ENCODE peak calls at places on chromosome 14, in five cellular contexts. Y, Z, D, S and V are unnamed samples.

GRCh38 chr14:35747379-35747778 is 61.7 kb downstream of the RALGAPA1 start:
- DNase-seq in S (no peak), Z (no peak), Y (peak; percentile 6), D (peak; percentile 9), V (no peak)

GRCh38 chr14:68986926-68987652 is 8.0 kb upstream of the ACTN1 start:
- DNase-seq in Z (no peak), D (no peak), Y (no peak), S (peak; percentile 72), V (no peak)

GRCh38 chr14:28101992-28102391 is 664.6 kb upstream of the FOXG1 start:
- DNase-seq in D (peak; percentile 77), Z (no peak), Y (no peak), S (no peak), V (no peak)

GRCh38 chr14:48983355-48983888 is 602.8 kb downstream of the RPS29 start:
- DNase-seq in Y (no peak), Z (no peak), D (no peak), S (no peak), V (no peak)

GRCh38 chr14:88312262-88312661 is 10.8 kb downstream of the KCNK10 start:
- DNase-seq in S (no peak), Y (no peak), D (no peak), Z (no peak), V (no peak)

GRCh38 chr14:25953532-25954144 is 644.2 kb downstream of the NOVA1 start:
- DNase-seq in Y (no peak), S (no peak), D (no peak), Z (no peak), V (no peak)

GRCh38 chr14:65434216-65434850 is 21.8 kb downstream of the FUT8 start:
- DNase-seq in S (no peak), Y (no peak), Z (no peak), D (no peak), V (no peak)

GRCh38 chr14:85576848-85577541 is 47.1 kb downstream of the FLRT2 start:
- DNase-seq in D (no peak), Y (no peak), S (no peak), Z (no peak), V (no peak)

GRCh38 chr14:61925043-61925442 is 162.8 kb downstream of the SNAPC1 start:
- DNase-seq in D (no peak), Y (no peak), Z (no peak), S (peak; percentile 45), V (no peak)

GRCh38 chr14:100621806-100622205 is 34.6 kb upstream of the BEGAIN start:
- DNase-seq in S (peak; percentile 3), Y (no peak), D (no peak), Z (no peak), V (no peak)

GRCh38 chr14:104953896-104954656 is 24.1 kb downstream of the AHNAK2 start:
- DNase-seq in S (no peak), Y (no peak), Z (no peak), D (no peak), V (no peak)

GRCh38 chr14:77302926-77303325 is 17.8 kb downstream of the POMT2 start:
- DNase-seq in Z (no peak), S (peak; percentile 71), D (peak; percentile 55), Y (no peak), V (no peak)

GRCh38 chr14:57382283-57382682 is 8.1 kb upstream of the NAA30 start:
- DNase-seq in D (no peak), Z (no peak), S (no peak), Y (peak; percentile 46), V (no peak)

GRCh38 chr14:41668346-41668745 is 61.7 kb downstream of the LRFN5 start:
- DNase-seq in S (no peak), Y (no peak), D (no peak), Z (no peak), V (no peak)

GRCh38 chr14:99339551-99339950 is 67.6 kb upstream of the BCL11B start:
- DNase-seq in S (no peak), D (no peak), Y (no peak), Z (no peak), V (no peak)

GRCh38 chr14:89956294-89957009 is 725 bp downstream of the TDP1 start:
- DNase-seq in Y (peak; percentile 56), D (peak; percentile 35), Z (peak; percentile 73), S (peak; percentile 96), V (no peak)

GRCh38 chr14:31188744-31189143 is 18.8 kb downstream of the HECTD1 start:
- DNase-seq in S (no peak), Z (no peak), D (no peak), Y (no peak), V (no peak)

GRCh38 chr14:92490239-92490959 is 23.2 kb upstream of the RIN3 start:
- DNase-seq in Z (no peak), D (no peak), Y (no peak), S (no peak), V (no peak)

GRCh38 chr14:52266782-52267181 is 716 bp upstream of the PTGDR start:
- DNase-seq in Y (no peak), S (no peak), Z (no peak), D (no peak), V (no peak)

GRCh38 chr14:82354126-82354525 is 820.5 kb upstream of the SEL1L start:
- DNase-seq in Y (no peak), D (no peak), Z (no peak), S (no peak), V (no peak)

GRCh38 chr14:75559451-75560187 is 18.8 kb upstream of the FLVCR2 start:
- DNase-seq in S (peak; percentile 86), D (peak; percentile 33), Y (no peak), Z (peak; percentile 32), V (no peak)

GRCh38 chr14:56002876-56003625 is 115.2 kb upstream of the PELI2 start:
- DNase-seq in S (peak; percentile 53), Y (no peak), D (no peak), Z (no peak), V (no peak)

GRCh38 chr14:71692496-71692895 is 239.7 kb upstream of the RGS6 start:
- DNase-seq in S (no peak), Y (no peak), Z (no peak), D (no peak), V (no peak)

GRCh38 chr14:56196274-56196673 is 78.1 kb downstream of the PELI2 start:
- DNase-seq in D (no peak), S (no peak), Z (no peak), Y (peak; percentile 33), V (no peak)

GRCh38 chr14:42490536-42490935 is 883.9 kb downstream of the LRFN5 start:
- DNase-seq in D (no peak), Z (no peak), Y (peak; percentile 27), S (no peak), V (no peak)

GRCh38 chr14:105066285-105067071 is 1.2 kb upstream of the GPR132 start:
- DNase-seq in Y (no peak), D (no peak), Z (no peak), S (peak; percentile 59), V (no peak)

GRCh38 chr14:64423987-64424386 is 35.8 kb downstream of the MTHFD1 start:
- DNase-seq in D (no peak), Z (no peak), S (no peak), Y (no peak), V (no peak)

GRCh38 chr14:67710209-67710608 is 8.5 kb downstream of the RDH12 start:
- DNase-seq in D (no peak), S (no peak), Y (no peak), Z (no peak), V (no peak)

GRCh38 chr14:68131907-68132306 is 312.3 kb downstream of the RAD51B start:
- DNase-seq in S (no peak), Y (no peak), D (no peak), Z (no peak), V (no peak)

GRCh38 chr14:62126885-62127478 is 364.8 kb downstream of the SNAPC1 start:
- DNase-seq in D (peak; percentile 29), Z (no peak), S (peak; percentile 5), Y (peak; percentile 32), V (no peak)

GRCh38 chr14:68475802-68476201 is 317.1 kb downstream of the ZFP36L1 start:
- DNase-seq in S (no peak), Y (no peak), D (no peak), Z (no peak), V (no peak)

GRCh38 chr14:30779210-30779609 is 95.1 kb upstream of the COCH start:
- DNase-seq in D (no peak), Z (no peak), S (no peak), Y (no peak), V (no peak)

GRCh38 chr14:90979451-90979850 is 81.0 kb downstream of the RPS6KA5 start:
- DNase-seq in D (no peak), S (no peak), Z (no peak), Y (no peak), V (no peak)

GRCh38 chr14:74612346-74613021 is 447 bp upstream of the LTBP2 start:
- DNase-seq in Y (no peak), S (peak; percentile 77), Z (peak; percentile 56), D (peak; percentile 24), V (peak; percentile 20)

GRCh38 chr14:55221186-55221585 is 29.8 kb upstream of the DLGAP5 start:
- DNase-seq in D (no peak), S (no peak), Y (no peak), Z (no peak), V (no peak)

GRCh38 chr14:94129758-94130414 is 482 bp upstream of the IFI27L2 start:
- DNase-seq in Z (no peak), Y (no peak), S (peak; percentile 56), D (peak; percentile 36), V (no peak)

GRCh38 chr14:90513151-90514014 is 116.6 kb downstream of the CALM1 start:
- DNase-seq in Y (no peak), Z (no peak), S (no peak), D (peak; percentile 99), V (no peak)

GRCh38 chr14:58272589-58273372 is 25.6 kb upstream of the ARID4A start:
- DNase-seq in D (no peak), Z (no peak), S (no peak), Y (peak; percentile 4), V (peak; percentile 7)

GRCh38 chr14:59964251-59965007 is 44.5 kb downstream of the LRRC9 start:
- DNase-seq in D (no peak), S (no peak), Y (peak; percentile 10), Z (no peak), V (no peak)